ENCODE peak calls at places on chromosomes 7 and 10, in seven cellular contexts. One of them, this sample, is unnamed.

GRCh38 chr10:69421611-69422308 is 5.0 kb upstream of the TACR2 start:
- DNase-seq in cortex of kidney: no peak
- DNase-seq in NCI-H82: no peak
- DNase-seq in aorta: no peak
- DNase-seq in NCI-H1092: peak
- DNase-seq in AG09319: no peak
- DNase-seq in stimulated activated CD8-positive, alpha-beta memory T cell treated with anti-CD3 and anti-CD28 coated beads, Interleukin-7, amount 100 ng/mL, for 1 hour: no peak
- DNase-seq in this sample: no peak

GRCh38 chr10:58280982-58281752 is 12.2 kb downstream of the CISD1 start:
- DNase-seq in cortex of kidney: no peak
- DNase-seq in NCI-H82: no peak
- DNase-seq in aorta: no peak
- DNase-seq in NCI-H1092: no peak
- DNase-seq in AG09319: no peak
- DNase-seq in stimulated activated CD8-positive, alpha-beta memory T cell treated with anti-CD3 and anti-CD28 coated beads, Interleukin-7, amount 100 ng/mL, for 1 hour: no peak
- DNase-seq in this sample: no peak

GRCh38 chr7:141460781-141461715 is 90.2 kb upstream of the AGK start:
- DNase-seq in cortex of kidney: no peak
- DNase-seq in NCI-H82: no peak
- DNase-seq in aorta: no peak
- DNase-seq in NCI-H1092: no peak
- DNase-seq in AG09319: no peak
- DNase-seq in stimulated activated CD8-positive, alpha-beta memory T cell treated with anti-CD3 and anti-CD28 coated beads, Interleukin-7, amount 100 ng/mL, for 1 hour: no peak
- DNase-seq in this sample: no peak

GRCh38 chr10:69486922-69487730 is 35.9 kb downstream of the TSPAN15 start:
- DNase-seq in cortex of kidney: no peak
- DNase-seq in NCI-H82: no peak
- DNase-seq in aorta: no peak
- DNase-seq in NCI-H1092: no peak
- DNase-seq in AG09319: no peak
- DNase-seq in stimulated activated CD8-positive, alpha-beta memory T cell treated with anti-CD3 and anti-CD28 coated beads, Interleukin-7, amount 100 ng/mL, for 1 hour: no peak
- DNase-seq in this sample: no peak

GRCh38 chr10:43233601-43234430 is 33.0 kb downstream of the RASGEF1A start:
- DNase-seq in cortex of kidney: no peak
- DNase-seq in NCI-H82: no peak
- DNase-seq in aorta: no peak
- DNase-seq in NCI-H1092: no peak
- DNase-seq in AG09319: no peak
- DNase-seq in stimulated activated CD8-positive, alpha-beta memory T cell treated with anti-CD3 and anti-CD28 coated beads, Interleukin-7, amount 100 ng/mL, for 1 hour: no peak
- DNase-seq in this sample: no peak

GRCh38 chr7:5525271-5526189 is 101.9 kb upstream of the TNRC18 start:
- DNase-seq in cortex of kidney: no peak
- DNase-seq in NCI-H82: peak
- DNase-seq in aorta: no peak
- DNase-seq in NCI-H1092: no peak
- DNase-seq in AG09319: peak
- DNase-seq in stimulated activated CD8-positive, alpha-beta memory T cell treated with anti-CD3 and anti-CD28 coated beads, Interleukin-7, amount 100 ng/mL, for 1 hour: no peak
- DNase-seq in this sample: no peak

GRCh38 chr7:44654255-44654791 is 47.9 kb downstream of the OGDH start:
- DNase-seq in cortex of kidney: no peak
- DNase-seq in NCI-H82: no peak
- DNase-seq in aorta: peak
- DNase-seq in NCI-H1092: no peak
- DNase-seq in AG09319: no peak
- DNase-seq in stimulated activated CD8-positive, alpha-beta memory T cell treated with anti-CD3 and anti-CD28 coated beads, Interleukin-7, amount 100 ng/mL, for 1 hour: no peak
- DNase-seq in this sample: no peak

GRCh38 chr10:114103286-114103685 is 59.6 kb downstream of the ADRB1 start:
- DNase-seq in cortex of kidney: no peak
- DNase-seq in NCI-H82: peak
- DNase-seq in aorta: no peak
- DNase-seq in NCI-H1092: no peak
- DNase-seq in AG09319: peak
- DNase-seq in stimulated activated CD8-positive, alpha-beta memory T cell treated with anti-CD3 and anti-CD28 coated beads, Interleukin-7, amount 100 ng/mL, for 1 hour: no peak
- DNase-seq in this sample: no peak

GRCh38 chr7:17593854-17594419 is 295.5 kb downstream of the AHR start:
- DNase-seq in cortex of kidney: no peak
- DNase-seq in NCI-H82: no peak
- DNase-seq in aorta: no peak
- DNase-seq in NCI-H1092: no peak
- DNase-seq in AG09319: peak
- DNase-seq in stimulated activated CD8-positive, alpha-beta memory T cell treated with anti-CD3 and anti-CD28 coated beads, Interleukin-7, amount 100 ng/mL, for 1 hour: no peak
- DNase-seq in this sample: no peak

GRCh38 chr10:95474228-95475002 is 86.8 kb downstream of the SORBS1 start:
- DNase-seq in cortex of kidney: no peak
- DNase-seq in NCI-H82: no peak
- DNase-seq in aorta: no peak
- DNase-seq in NCI-H1092: peak
- DNase-seq in AG09319: no peak
- DNase-seq in stimulated activated CD8-positive, alpha-beta memory T cell treated with anti-CD3 and anti-CD28 coated beads, Interleukin-7, amount 100 ng/mL, for 1 hour: no peak
- DNase-seq in this sample: no peak

GRCh38 chr7:150824379-150825177 is 24.0 kb downstream of the TMEM176A start:
- DNase-seq in cortex of kidney: no peak
- DNase-seq in NCI-H82: no peak
- DNase-seq in aorta: no peak
- DNase-seq in NCI-H1092: no peak
- DNase-seq in AG09319: no peak
- DNase-seq in stimulated activated CD8-positive, alpha-beta memory T cell treated with anti-CD3 and anti-CD28 coated beads, Interleukin-7, amount 100 ng/mL, for 1 hour: no peak
- DNase-seq in this sample: no peak

GRCh38 chr10:78942006-78942405 is 126.8 kb upstream of the ZMIZ1 start:
- DNase-seq in cortex of kidney: no peak
- DNase-seq in NCI-H82: no peak
- DNase-seq in aorta: no peak
- DNase-seq in NCI-H1092: no peak
- DNase-seq in AG09319: no peak
- DNase-seq in stimulated activated CD8-positive, alpha-beta memory T cell treated with anti-CD3 and anti-CD28 coated beads, Interleukin-7, amount 100 ng/mL, for 1 hour: no peak
- DNase-seq in this sample: no peak

GRCh38 chr7:7254908-7255307 is 72.6 kb downstream of the C1GALT1 start:
- DNase-seq in cortex of kidney: no peak
- DNase-seq in NCI-H82: no peak
- DNase-seq in aorta: no peak
- DNase-seq in NCI-H1092: no peak
- DNase-seq in AG09319: no peak
- DNase-seq in stimulated activated CD8-positive, alpha-beta memory T cell treated with anti-CD3 and anti-CD28 coated beads, Interleukin-7, amount 100 ng/mL, for 1 hour: no peak
- DNase-seq in this sample: no peak

GRCh38 chr7:155763721-155764431 is 48.4 kb downstream of the SHH start:
- DNase-seq in cortex of kidney: no peak
- DNase-seq in NCI-H82: no peak
- DNase-seq in aorta: peak
- DNase-seq in NCI-H1092: no peak
- DNase-seq in AG09319: no peak
- DNase-seq in stimulated activated CD8-positive, alpha-beta memory T cell treated with anti-CD3 and anti-CD28 coated beads, Interleukin-7, amount 100 ng/mL, for 1 hour: no peak
- DNase-seq in this sample: no peak

GRCh38 chr7:12467837-12468236 is 64.2 kb upstream of the VWDE start:
- DNase-seq in cortex of kidney: no peak
- DNase-seq in NCI-H82: no peak
- DNase-seq in aorta: no peak
- DNase-seq in NCI-H1092: no peak
- DNase-seq in AG09319: no peak
- DNase-seq in stimulated activated CD8-positive, alpha-beta memory T cell treated with anti-CD3 and anti-CD28 coated beads, Interleukin-7, amount 100 ng/mL, for 1 hour: no peak
- DNase-seq in this sample: no peak

GRCh38 chr10:119460369-119461195 is 81.9 kb downstream of the RGS10 start:
- DNase-seq in cortex of kidney: no peak
- DNase-seq in NCI-H82: no peak
- DNase-seq in aorta: no peak
- DNase-seq in NCI-H1092: no peak
- DNase-seq in AG09319: no peak
- DNase-seq in stimulated activated CD8-positive, alpha-beta memory T cell treated with anti-CD3 and anti-CD28 coated beads, Interleukin-7, amount 100 ng/mL, for 1 hour: no peak
- DNase-seq in this sample: no peak

GRCh38 chr10:26621889-26622681 is 75.4 kb upstream of the PDSS1 start:
- DNase-seq in cortex of kidney: no peak
- DNase-seq in NCI-H82: no peak
- DNase-seq in aorta: peak
- DNase-seq in NCI-H1092: no peak
- DNase-seq in AG09319: no peak
- DNase-seq in stimulated activated CD8-positive, alpha-beta memory T cell treated with anti-CD3 and anti-CD28 coated beads, Interleukin-7, amount 100 ng/mL, for 1 hour: no peak
- DNase-seq in this sample: no peak

GRCh38 chr7:92751902-92752901 is 84.2 kb downstream of the CDK6 start:
- DNase-seq in cortex of kidney: no peak
- DNase-seq in NCI-H82: no peak
- DNase-seq in aorta: no peak
- DNase-seq in NCI-H1092: no peak
- DNase-seq in AG09319: peak
- DNase-seq in stimulated activated CD8-positive, alpha-beta memory T cell treated with anti-CD3 and anti-CD28 coated beads, Interleukin-7, amount 100 ng/mL, for 1 hour: no peak
- DNase-seq in this sample: no peak

GRCh38 chr10:43781480-43782361 is 133.0 kb upstream of the ZNF32 start:
- DNase-seq in cortex of kidney: no peak
- DNase-seq in NCI-H82: no peak
- DNase-seq in aorta: no peak
- DNase-seq in NCI-H1092: no peak
- DNase-seq in AG09319: no peak
- DNase-seq in stimulated activated CD8-positive, alpha-beta memory T cell treated with anti-CD3 and anti-CD28 coated beads, Interleukin-7, amount 100 ng/mL, for 1 hour: no peak
- DNase-seq in this sample: no peak

GRCh38 chr10:89471110-89471814 is 56.9 kb downstream of the IFIT5 start:
- DNase-seq in cortex of kidney: no peak
- DNase-seq in NCI-H82: no peak
- DNase-seq in aorta: no peak
- DNase-seq in NCI-H1092: no peak
- DNase-seq in AG09319: no peak
- DNase-seq in stimulated activated CD8-positive, alpha-beta memory T cell treated with anti-CD3 and anti-CD28 coated beads, Interleukin-7, amount 100 ng/mL, for 1 hour: no peak
- DNase-seq in this sample: no peak